ENCODE peak calls at places on chromosomes 1 and 21, in nine cellular contexts. K is stimulated activated CD4-positive, alpha-beta T cell treated with anti-CD3 and anti-CD28 coated beads, TNF-alpha, amount 100 ng/mL, for 1 hour; W is GM23248; O is CD8-positive, alpha-beta memory T cell; Z is left ventricle myocardium inferior; V is AG20443; P is NAMALWA; C is IMR-90; A is activated CD4-positive, alpha-beta T cell treated with anti-CD3 and anti-CD28 coated beads, Interleukin-2, amount 50 U/mL, for 1 hour. T is an unnamed sample.

GRCh38 chr1:185045793-185046441 is 559 bp downstream of the RNF2 start:
- DNase-seq in K (peak), W (peak), O (peak), Z (no peak), V (peak), P (peak), C (peak), A (peak), T (peak)

GRCh38 chr1:220291575-220291974 is 19.3 kb upstream of the RAB3GAP2 start:
- DNase-seq in K (no peak), W (no peak), O (no peak), Z (no peak), V (no peak), P (no peak), C (no peak), A (no peak), T (no peak)

GRCh38 chr1:74713849-74714248 is 19.0 kb downstream of the CRYZ start:
- DNase-seq in K (no peak), W (no peak), O (no peak), Z (no peak), V (no peak), P (no peak), C (no peak), A (no peak), T (no peak)

GRCh38 chr1:169594391-169594790 is 8.1 kb upstream of the F5 start:
- DNase-seq in K (no peak), W (no peak), O (no peak), Z (no peak), V (no peak), P (no peak), C (no peak), A (no peak), T (no peak)

GRCh38 chr1:30845891-30846290 is 62.7 kb downstream of the SDC3 start:
- DNase-seq in K (no peak), W (no peak), O (no peak), Z (no peak), V (no peak), P (no peak), C (no peak), A (no peak), T (no peak)

GRCh38 chr21:33824156-33824941 is 91.3 kb downstream of the ATP5PO start:
- DNase-seq in K (no peak), W (no peak), O (no peak), Z (no peak), V (no peak), P (no peak), C (no peak), A (no peak), T (no peak)

GRCh38 chr1:204623894-204624361 is 61.6 kb downstream of the LRRN2 start:
- DNase-seq in K (no peak), W (peak), O (no peak), Z (no peak), V (no peak), P (peak), C (no peak), A (peak), T (peak)

GRCh38 chr1:118136511-118136937 is 48.5 kb downstream of the SPAG17 start:
- DNase-seq in K (no peak), W (peak), O (no peak), Z (no peak), V (peak), P (no peak), C (peak), A (no peak), T (no peak)

GRCh38 chr1:21143752-21144151 is 32.9 kb downstream of the EIF4G3 start:
- DNase-seq in K (no peak), W (no peak), O (no peak), Z (no peak), V (no peak), P (no peak), C (no peak), A (no peak), T (no peak)

GRCh38 chr1:45722809-45723208 is 27.6 kb downstream of the IPP start:
- DNase-seq in K (no peak), W (peak), O (no peak), Z (no peak), V (peak), P (no peak), C (peak), A (no peak), T (no peak)

GRCh38 chr1:234925440-234926251 is 203.0 kb downstream of the TOMM20 start:
- DNase-seq in K (no peak), W (peak), O (no peak), Z (no peak), V (peak), P (no peak), C (peak), A (no peak), T (peak)

GRCh38 chr1:53631622-53632310 is 107.2 kb downstream of the GLIS1 start:
- DNase-seq in K (no peak), W (no peak), O (no peak), Z (no peak), V (no peak), P (no peak), C (no peak), A (no peak), T (no peak)

GRCh38 chr1:24102966-24103365 is 9.0 kb downstream of the MYOM3 start:
- DNase-seq in K (no peak), W (no peak), O (no peak), Z (peak), V (no peak), P (no peak), C (no peak), A (no peak), T (no peak)

GRCh38 chr1:6358144-6358624 is 35.4 kb downstream of the ACOT7 start:
- DNase-seq in K (no peak), W (peak), O (no peak), Z (no peak), V (peak), P (no peak), C (no peak), A (no peak), T (peak)

GRCh38 chr1:151839457-151840409 is at the start of gene C2CD4D:
- DNase-seq in K (peak), W (no peak), O (peak), Z (peak), V (no peak), P (no peak), C (no peak), A (peak), T (peak)

GRCh38 chr1:40919475-40920011 is 57.4 kb upstream of the CITED4 start:
- DNase-seq in K (no peak), W (no peak), O (no peak), Z (no peak), V (no peak), P (no peak), C (no peak), A (no peak), T (no peak)

GRCh38 chr1:235503333-235504121 is 725 bp downstream of the B3GALNT2 start:
- DNase-seq in K (peak), W (peak), O (no peak), Z (peak), V (peak), P (peak), C (peak), A (peak), T (peak)

GRCh38 chr1:218686258-218686657 is 341.1 kb downstream of the TGFB2 start:
- DNase-seq in K (no peak), W (peak), O (no peak), Z (no peak), V (peak), P (no peak), C (peak), A (no peak), T (no peak)

GRCh38 chr1:118881751-118882150 is 106.4 kb downstream of the TBX15 start:
- DNase-seq in K (no peak), W (peak), O (no peak), Z (no peak), V (no peak), P (no peak), C (no peak), A (no peak), T (no peak)

GRCh38 chr1:219577331-219577730 is 35.6 kb downstream of the ZC3H11B start:
- DNase-seq in K (no peak), W (no peak), O (no peak), Z (no peak), V (no peak), P (no peak), C (no peak), A (no peak), T (no peak)

GRCh38 chr1:229108598-229109201 is 162.2 kb upstream of the RAB4A start:
- DNase-seq in K (no peak), W (no peak), O (no peak), Z (no peak), V (no peak), P (no peak), C (no peak), A (no peak), T (no peak)

GRCh38 chr1:22711071-22711470 is 432 bp downstream of the EPHB2 start:
- DNase-seq in K (no peak), W (peak), O (no peak), Z (no peak), V (peak), P (no peak), C (no peak), A (no peak), T (no peak)

GRCh38 chr1:59769412-59770095 is 45.2 kb upstream of the HOOK1 start:
- DNase-seq in K (no peak), W (no peak), O (no peak), Z (no peak), V (no peak), P (no peak), C (no peak), A (no peak), T (no peak)

GRCh38 chr1:151972533-151973270 is 21.0 kb downstream of the S100A10 start:
- DNase-seq in K (no peak), W (peak), O (no peak), Z (no peak), V (peak), P (no peak), C (peak), A (no peak), T (no peak)

GRCh38 chr1:56644064-56644940 is 812 bp upstream of the PRKAA2 start:
- DNase-seq in K (no peak), W (peak), O (no peak), Z (no peak), V (peak), P (no peak), C (peak), A (no peak), T (no peak)

GRCh38 chr1:205430631-205431305 is 8.9 kb upstream of the LEMD1 start:
- DNase-seq in K (no peak), W (peak), O (peak), Z (peak), V (peak), P (peak), C (peak), A (peak), T (peak)

GRCh38 chr1:2638466-2639115 is 5.8 kb upstream of the MMEL1 start:
- DNase-seq in K (no peak), W (no peak), O (no peak), Z (no peak), V (no peak), P (no peak), C (no peak), A (no peak), T (no peak)

GRCh38 chr1:155392898-155393411 is 72.3 kb downstream of the RUSC1 start:
- DNase-seq in K (no peak), W (no peak), O (no peak), Z (no peak), V (no peak), P (no peak), C (peak), A (no peak), T (no peak)

GRCh38 chr1:165187020-165187628 is 169.4 kb downstream of the LMX1A start:
- DNase-seq in K (no peak), W (no peak), O (no peak), Z (no peak), V (no peak), P (no peak), C (no peak), A (no peak), T (no peak)

GRCh38 chr1:95640746-95641145 is 406.7 kb downstream of the RWDD3 start:
- DNase-seq in K (no peak), W (no peak), O (no peak), Z (no peak), V (no peak), P (no peak), C (no peak), A (no peak), T (no peak)

GRCh38 chr1:212233321-212233720 is 51.9 kb upstream of the PPP2R5A start:
- DNase-seq in K (no peak), W (no peak), O (no peak), Z (no peak), V (no peak), P (no peak), C (no peak), A (no peak), T (no peak)

GRCh38 chr21:45511661-45512431 is 30.4 kb downstream of the SLC19A1 start:
- DNase-seq in K (no peak), W (no peak), O (no peak), Z (peak), V (no peak), P (no peak), C (no peak), A (no peak), T (no peak)

T was measured in CD4-positive, alpha-beta memory T cell.